ENCODE peak calls at places on chromosomes 3 and 15, in four cellular contexts. B is GM10248, K is NCI-H1436, Z is NB4. T is an unnamed sample.

GRCh38 chr3:67045711-67046465 is 47.8 kb downstream of the KBTBD8 start:
- DNase-seq in B (no peak), K (no peak), Z (no peak), T (no peak)

GRCh38 chr15:26771917-26772587 is 814 bp downstream of the GABRB3 start:
- DNase-seq in B (peak), K (peak), Z (no peak), T (no peak)

GRCh38 chr15:71888797-71889196 is 78.4 kb downstream of the NR2E3 start:
- DNase-seq in B (no peak), K (no peak), Z (peak), T (no peak)

GRCh38 chr15:32715276-32715675 is 2.5 kb upstream of the GREM1 start:
- DNase-seq in B (no peak), K (no peak), Z (no peak), T (no peak)

GRCh38 chr3:193894121-193894863 is 241.7 kb upstream of the HES1 start:
- DNase-seq in B (no peak), K (no peak), Z (peak), T (no peak)

GRCh38 chr3:79019137-79019923 is 748.5 kb downstream of the ROBO1 start:
- DNase-seq in B (peak), K (peak), Z (no peak), T (peak)

GRCh38 chr3:194555175-194556062 is 68.6 kb upstream of the ATP13A3 start:
- DNase-seq in B (no peak), K (no peak), Z (no peak), T (no peak)

GRCh38 chr3:151709847-151710246 is 23.9 kb upstream of the AADACL2 start:
- DNase-seq in B (no peak), K (no peak), Z (no peak), T (no peak)

GRCh38 chr3:179446501-179446900 is 4.8 kb downstream of the GNB4 start:
- DNase-seq in B (no peak), K (peak), Z (peak), T (no peak)

GRCh38 chr15:99106417-99107220 is 1.7 kb downstream of the SYNM start:
- DNase-seq in B (no peak), K (no peak), Z (no peak), T (no peak)

GRCh38 chr3:102941761-102942160 is 506.9 kb downstream of the ZPLD1 start:
- DNase-seq in B (no peak), K (no peak), Z (no peak), T (no peak)

GRCh38 chr3:13615019-13615528 is 66.1 kb downstream of the FBLN2 start:
- DNase-seq in B (no peak), K (no peak), Z (no peak), T (no peak)

GRCh38 chr3:197366301-197367044 is 68.1 kb upstream of the DLG1 start:
- DNase-seq in B (no peak), K (no peak), Z (no peak), T (no peak)

GRCh38 chr15:58903232-58903631 is 30.2 kb downstream of the SLTM start:
- DNase-seq in B (no peak), K (no peak), Z (no peak), T (no peak)

GRCh38 chr3:40298075-40298474 is 11.4 kb upstream of the EIF1B start:
- DNase-seq in B (no peak), K (no peak), Z (no peak), T (no peak)

GRCh38 chr15:73851679-73852078 is 21.7 kb upstream of the TBC1D21 start:
- DNase-seq in B (peak), K (no peak), Z (peak), T (no peak)

GRCh38 chr3:46114324-46114988 is 87.2 kb upstream of the XCR1 start:
- DNase-seq in B (no peak), K (no peak), Z (peak), T (no peak)

GRCh38 chr3:46524008-46524407 is 26.2 kb downstream of the RTP3 start:
- DNase-seq in B (no peak), K (no peak), Z (no peak), T (no peak)

GRCh38 chr15:99102332-99103235 is 2.3 kb upstream of the SYNM start:
- DNase-seq in B (no peak), K (no peak), Z (no peak), T (no peak)

T was measured in NCI-H1694 treated with DMSO at 0.1 percent for 48 hours.